ENCODE peak calls at places on chromosomes 2 and 18, in eight cellular contexts. M, Q, O, G, F, D, L and A are unnamed samples.
A peak's percentile ranks its signal among the peaks of the same experiment; 100 is the strongest.

GRCh38 chr2:100821913-100822260 is 1.9 kb downstream of the NPAS2 start:
- DNase-seq in G (no peak), L (no peak), D (no peak), F (no peak), O (no peak), M (no peak), Q (no peak), A (no peak)

GRCh38 chr18:8548186-8548585 is 61.1 kb upstream of the RAB12 start:
- DNase-seq in O (no peak), M (peak; percentile 45), G (peak; percentile 86), L (no peak), Q (no peak), F (no peak), D (no peak), A (no peak)

GRCh38 chr2:98830573-98831145 is 99.7 kb upstream of the MGAT4A start:
- DNase-seq in Q (no peak), L (no peak), G (no peak), M (no peak), O (no peak), D (no peak), F (no peak), A (no peak)

GRCh38 chr2:85606116-85606455 is 3.6 kb upstream of the TMEM150A start:
- DNase-seq in M (no peak), Q (no peak), F (no peak), D (no peak), L (no peak), O (no peak), G (no peak), A (no peak)

GRCh38 chr2:234712421-234712935 is 215.6 kb upstream of the ARL4C start:
- DNase-seq in Q (no peak), F (no peak), L (no peak), O (no peak), G (no peak), M (no peak), D (no peak), A (no peak)

GRCh38 chr2:157192445-157193423 is 64.8 kb upstream of the GALNT5 start:
- DNase-seq in O (no peak), G (peak; percentile 17), D (no peak), Q (no peak), M (no peak), L (no peak), F (no peak), A (peak; percentile 55)

GRCh38 chr2:222290691-222291484 is 7.9 kb downstream of the PAX3 start:
- DNase-seq in M (no peak), O (no peak), G (peak; percentile 85), F (no peak), Q (peak; percentile 80), D (no peak), L (no peak), A (no peak)

GRCh38 chr2:105391058-105391627 is 7.7 kb downstream of the FHL2 start:
- DNase-seq in Q (no peak), G (peak; percentile 74), F (no peak), L (no peak), M (peak; percentile 82), O (no peak), D (no peak), A (no peak)

GRCh38 chr18:2914844-2915243 is 68.0 kb downstream of the EMILIN2 start:
- DNase-seq in L (no peak), O (no peak), G (no peak), M (no peak), D (no peak), F (no peak), Q (no peak), A (no peak)

GRCh38 chr2:193141-193552 is 70.7 kb downstream of the SH3YL1 start:
- DNase-seq in M (no peak), G (no peak), L (no peak), O (no peak), F (no peak), Q (no peak), D (no peak), A (no peak)

GRCh38 chr2:98800330-98801064 is 69.6 kb upstream of the MGAT4A start:
- DNase-seq in L (no peak), G (no peak), Q (no peak), M (no peak), F (no peak), D (no peak), O (no peak), A (no peak)

GRCh38 chr18:658947-659533 is 1.6 kb downstream of the TYMS start:
- DNase-seq in F (no peak), G (no peak), L (no peak), D (no peak), Q (no peak), O (no peak), M (no peak), A (no peak)

GRCh38 chr2:141021611-141022010 is 1109.2 kb downstream of the LRP1B start:
- DNase-seq in D (no peak), F (no peak), G (no peak), M (peak; percentile 7), O (no peak), Q (no peak), L (no peak), A (no peak)

GRCh38 chr2:230866704-230867561 is 2.2 kb downstream of the ITM2C start:
- DNase-seq in M (peak; percentile 19), F (peak; percentile 31), O (no peak), G (peak; percentile 40), L (peak; percentile 76), Q (peak; percentile 76), D (no peak), A (peak; percentile 83)

GRCh38 chr2:41775381-41776025 is 272.3 kb upstream of the PKDCC start:
- DNase-seq in O (no peak), M (no peak), F (no peak), D (no peak), L (no peak), G (no peak), Q (no peak), A (no peak)

GRCh38 chr2:152500777-152501176 is 165.8 kb downstream of the FMNL2 start:
- DNase-seq in F (peak; percentile 18), Q (no peak), G (no peak), O (no peak), L (no peak), D (no peak), M (no peak), A (no peak)

GRCh38 chr2:64453710-64454315 is at the start of gene LGALSL:
- DNase-seq in F (peak; percentile 82), G (peak; percentile 29), D (peak; percentile 81), O (no peak), L (no peak), Q (peak; percentile 83), M (peak; percentile 33), A (no peak)

GRCh38 chr2:177229448-177230242 is 17.1 kb downstream of the HNRNPA3 start:
- DNase-seq in O (no peak), F (no peak), M (no peak), L (no peak), Q (no peak), D (no peak), G (no peak), A (no peak)

GRCh38 chr18:29157905-29158304 is 981.0 kb upstream of the CDH2 start:
- DNase-seq in F (no peak), D (no peak), M (peak; percentile 34), G (peak; percentile 20), Q (no peak), L (no peak), O (no peak), A (no peak)

GRCh38 chr2:220076734-220077133 is 449.3 kb downstream of the SLC4A3 start:
- DNase-seq in Q (peak; percentile 53), D (no peak), M (peak; percentile 60), F (peak; percentile 56), G (peak; percentile 79), O (peak; percentile 16), L (no peak), A (no peak)

GRCh38 chr2:192190474-192190873 is 4.3 kb downstream of the TMEFF2 start:
- DNase-seq in Q (peak; percentile 29), M (peak; percentile 72), G (peak; percentile 63), F (no peak), O (no peak), L (no peak), D (no peak), A (no peak)

GRCh38 chr18:74353169-74353775 is 37.6 kb downstream of the C18orf63 start:
- DNase-seq in D (peak; percentile 38), Q (peak; percentile 92), M (peak; percentile 86), L (peak; percentile 67), G (peak; percentile 66), F (peak; percentile 66), O (peak; percentile 26), A (peak; percentile 16)

GRCh38 chr18:42245137-42245536 is 290.1 kb downstream of the PIK3C3 start:
- DNase-seq in Q (no peak), D (no peak), O (no peak), F (no peak), L (no peak), M (no peak), G (no peak), A (no peak)